ENCODE peak calls at places on chromosomes 13 and 19, in eight cellular contexts. F, Y, X, K, P, W, M and Z are unnamed samples.

GRCh38 chr19:16654151-16654550 is 5.8 kb downstream of the SMIM7 start:
- DNase-seq in F (no peak), Y (peak; percentile 22), X (no peak), K (no peak), P (no peak), W (no peak), M (no peak), Z (no peak)

GRCh38 chr19:48194041-48194871 is 23.8 kb downstream of the ZSWIM9 start:
- DNase-seq in F (no peak), Y (no peak), X (peak; percentile 68), K (peak; percentile 40), P (peak; percentile 7), W (no peak), M (no peak), Z (no peak)

GRCh38 chr13:60158321-60158801 is 5.4 kb downstream of the DIAPH3 start:
- DNase-seq in F (no peak), Y (no peak), X (no peak), K (no peak), P (no peak), W (no peak), M (no peak), Z (no peak)

GRCh38 chr19:57302020-57302465 is 18.2 kb upstream of the ZNF543 start:
- DNase-seq in F (peak; percentile 65), Y (no peak), X (no peak), K (peak; percentile 98), P (peak; percentile 95), W (no peak), M (no peak), Z (no peak)

GRCh38 chr19:42201489-42202289 is 15.8 kb downstream of the DEDD2 start:
- DNase-seq in F (no peak), Y (no peak), X (peak; percentile 72), K (no peak), P (no peak), W (peak; percentile 91), M (no peak), Z (no peak)

GRCh38 chr13:79401259-79402071 is 4.6 kb downstream of the RBM26 start:
- DNase-seq in F (no peak), Y (no peak), X (no peak), K (no peak), P (no peak), W (no peak), M (no peak), Z (no peak)

GRCh38 chr19:16041571-16042386 is 34.5 kb upstream of the TPM4 start:
- DNase-seq in F (peak; percentile 85), Y (peak; percentile 59), X (peak; percentile 97), K (peak; percentile 86), P (peak; percentile 52), W (peak; percentile 94), M (peak; percentile 88), Z (peak; percentile 65)

GRCh38 chr19:53037101-53038097 is 7.1 kb upstream of the ERVV-2 start:
- DNase-seq in F (peak; percentile 49), Y (no peak), X (no peak), K (peak; percentile 87), P (peak; percentile 41), W (peak; percentile 70), M (no peak), Z (peak; percentile 22)

GRCh38 chr19:33462112-33462726 is 59.4 kb downstream of the PEPD start:
- DNase-seq in F (no peak), Y (no peak), X (peak; percentile 66), K (no peak), P (no peak), W (peak; percentile 56), M (no peak), Z (no peak)

GRCh38 chr13:38667526-38668094 is 19.3 kb upstream of the FREM2 start:
- DNase-seq in F (no peak), Y (no peak), X (no peak), K (no peak), P (no peak), W (no peak), M (no peak), Z (no peak)

GRCh38 chr19:43290568-43291359 is 21.4 kb upstream of the PSG9 start:
- DNase-seq in F (no peak), Y (peak; percentile 27), X (no peak), K (no peak), P (no peak), W (no peak), M (no peak), Z (no peak)

GRCh38 chr19:41434450-41434849 is 5.3 kb downstream of the DMAC2 start:
- DNase-seq in F (no peak), Y (no peak), X (peak; percentile 10), K (no peak), P (no peak), W (peak; percentile 16), M (peak; percentile 7), Z (no peak)

GRCh38 chr13:48942131-48942530 is 33.6 kb upstream of the FNDC3A start:
- DNase-seq in F (no peak), Y (no peak), X (no peak), K (peak; percentile 77), P (peak; percentile 75), W (no peak), M (no peak), Z (no peak)

GRCh38 chr13:47621931-47622330 is 379.1 kb downstream of the SUCLA2 start:
- DNase-seq in F (no peak), Y (no peak), X (no peak), K (peak; percentile 46), P (peak; percentile 38), W (no peak), M (no peak), Z (no peak)

GRCh38 chr19:46623915-46624502 is 880 bp downstream of the PTGIR start:
- DNase-seq in F (no peak), Y (no peak), X (no peak), K (no peak), P (no peak), W (no peak), M (no peak), Z (no peak)
- H3K27ac ChIP-seq in F (peak overlapping the region; percentile 18), Y (no peak overlapping the region), X (peak overlapping the region; percentile 62), K (peak overlapping the region; percentile 94), P (no peak overlapping the region), W (peak overlapping the region; percentile 65), M (peak overlapping the region; percentile 58), Z (no peak overlapping the region)

DNA sequence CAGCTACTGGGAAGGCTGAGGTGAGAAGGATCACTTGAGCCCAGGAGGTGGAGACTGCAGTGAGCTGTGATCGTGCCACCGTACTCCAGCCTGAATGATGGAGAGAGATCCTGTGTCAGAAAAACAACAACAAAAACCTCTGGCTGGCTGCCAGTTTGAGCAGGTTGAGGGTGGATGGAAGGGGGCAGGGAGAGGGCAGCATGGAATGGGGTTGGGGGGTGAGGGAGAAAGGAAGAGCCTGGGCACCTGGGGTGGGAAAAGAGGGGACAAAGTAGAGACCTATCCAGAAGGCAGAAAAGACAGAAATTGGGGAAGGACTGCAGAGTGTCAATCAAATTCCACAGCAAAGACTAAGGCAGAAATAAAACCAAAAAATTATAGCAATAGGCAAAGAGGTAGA is 4.7 kb downstream of the SLC1A5 start:
- DNase-seq in F (no peak), Y (no peak), X (no peak), K (no peak), P (no peak), W (no peak), M (no peak), Z (no peak)
- H3K27ac ChIP-seq in F (no peak overlapping the region), Y (peak overlapping the region; percentile 97), X (no peak overlapping the region), K (peak overlapping the region; percentile 95), P (peak overlapping the region; percentile 89), W (peak overlapping the region; percentile 46), M (no peak overlapping the region), Z (no peak overlapping the region)

DNA sequence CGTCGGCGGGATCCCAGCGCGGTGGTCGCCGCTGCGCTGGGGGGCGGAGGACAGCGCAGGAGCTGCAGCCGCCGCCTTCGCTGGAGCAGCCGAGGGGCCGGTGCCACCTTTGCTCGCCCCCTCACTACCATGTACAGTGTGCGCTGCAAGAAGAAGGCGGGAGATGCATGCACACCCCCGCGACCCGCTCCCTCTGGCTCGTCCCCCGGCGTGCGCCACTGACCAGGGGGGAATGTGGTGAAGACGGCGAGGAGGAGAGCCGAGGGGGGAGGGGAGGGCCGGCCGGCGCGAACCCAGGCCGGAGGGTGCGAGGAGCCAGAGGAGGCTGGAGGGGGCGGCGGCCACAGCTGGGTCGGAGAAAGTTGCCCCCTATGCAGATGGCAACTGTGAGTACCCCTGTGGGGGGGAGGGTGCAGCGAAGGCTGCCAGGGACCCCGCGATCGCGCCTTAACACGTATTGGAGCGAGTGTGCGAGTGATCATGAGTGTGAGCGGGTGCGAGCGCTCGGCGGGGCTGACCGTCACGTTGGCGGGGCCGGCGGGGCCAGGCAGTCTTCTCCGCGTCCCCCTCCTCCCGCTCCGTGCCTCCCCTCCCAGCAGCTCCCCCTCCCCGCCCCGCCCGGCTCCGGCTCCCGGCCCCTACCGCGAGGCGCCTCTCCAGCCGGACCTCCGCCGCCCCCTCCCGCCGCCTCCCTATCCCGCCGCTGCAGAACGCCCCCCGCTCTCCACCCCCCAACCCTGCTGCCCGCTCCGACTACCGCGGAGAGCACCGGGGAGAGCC is 843 bp downstream of the SLITRK5 start:
- DNase-seq in F (no peak), Y (no peak), X (peak; percentile 75), K (peak; percentile 9), P (no peak), W (peak; percentile 71), M (peak; percentile 44), Z (no peak)
- H3K27ac ChIP-seq in F (no peak overlapping the region), Y (peak overlapping the region; percentile 95), X (no peak overlapping the region), K (no peak overlapping the region), P (no peak overlapping the region), W (no peak overlapping the region), M (no peak overlapping the region), Z (peak overlapping the region; percentile 94)

GRCh38 chr13:40217675-40218074 is 448.8 kb downstream of the FOXO1 start:
- DNase-seq in F (no peak), Y (no peak), X (no peak), K (no peak), P (no peak), W (no peak), M (no peak), Z (no peak)

GRCh38 chr13:40215747-40216146 is 450.7 kb downstream of the FOXO1 start:
- DNase-seq in F (no peak), Y (no peak), X (no peak), K (no peak), P (no peak), W (no peak), M (no peak), Z (no peak)

GRCh38 chr13:40220299-40220935 is 446.0 kb downstream of the FOXO1 start:
- DNase-seq in F (no peak), Y (no peak), X (no peak), K (peak; percentile 5), P (no peak), W (no peak), M (no peak), Z (no peak)

GRCh38 chr13:40221460-40222201 is 444.8 kb downstream of the FOXO1 start:
- DNase-seq in F (no peak), Y (no peak), X (no peak), K (peak; percentile 37), P (no peak), W (no peak), M (no peak), Z (no peak)

GRCh38 chr13:40221131-40221459 is 445.3 kb downstream of the FOXO1 start:
- DNase-seq in F (no peak), Y (no peak), X (no peak), K (no peak), P (no peak), W (no peak), M (no peak), Z (no peak)
- H3K27ac ChIP-seq in F (peak overlapping the region; percentile 90), Y (no peak overlapping the region), X (no peak overlapping the region), K (no peak overlapping the region), P (no peak overlapping the region), W (peak overlapping the region; percentile 21), M (peak overlapping the region; percentile 53), Z (no peak overlapping the region)

GRCh38 chr13:113553541-113554332 is 30.8 kb upstream of the TFDP1 start:
- DNase-seq in F (no peak), Y (no peak), X (peak; percentile 71), K (no peak), P (no peak), W (peak; percentile 64), M (peak; percentile 15), Z (no peak)
- H3K27ac ChIP-seq in F (no peak overlapping the region), Y (no peak overlapping the region), X (no peak overlapping the region), K (no peak overlapping the region), P (no peak overlapping the region), W (peak overlapping the region; percentile 60), M (no peak overlapping the region), Z (no peak overlapping the region)